ENCODE peak calls at places on chromosomes 6 and 20, in four cellular contexts. O, M, Y and X are unnamed samples.

GRCh38 chr20:47753571-47754120 is 31.6 kb downstream of the SULF2 start:
- DNase-seq in O (no peak), M (no peak), Y (peak), X (no peak)

GRCh38 chr20:11447371-11448100 is 470.2 kb upstream of the BTBD3 start:
- DNase-seq in O (no peak), M (no peak), Y (peak), X (no peak)

GRCh38 chr6:157672726-157673412 is 150.2 kb upstream of the SNX9 start:
- DNase-seq in O (no peak), M (no peak), Y (no peak), X (no peak)

GRCh38 chr6:31871068-31871659 is 7.6 kb downstream of the SLC44A4 start:
- DNase-seq in O (peak), M (no peak), Y (no peak), X (peak)

GRCh38 chr6:117498159-117498558 is 15.7 kb downstream of the DCBLD1 start:
- DNase-seq in O (no peak), M (peak), Y (no peak), X (peak)

GRCh38 chr6:147699637-147700036 is 191.1 kb downstream of the SAMD5 start:
- DNase-seq in O (no peak), M (peak), Y (peak), X (no peak)

GRCh38 chr6:4071330-4071729 is 7.6 kb downstream of the FAM217A start:
- DNase-seq in O (no peak), M (no peak), Y (no peak), X (no peak)

GRCh38 chr6:40431706-40432105 is 155.5 kb downstream of the LRFN2 start:
- DNase-seq in O (no peak), M (no peak), Y (no peak), X (no peak)

GRCh38 chr6:137197684-137198645 is 21.2 kb downstream of the IFNGR1 start:
- DNase-seq in O (peak), M (no peak), Y (no peak), X (no peak)